ENCODE peak calls at places on chromosomes 16 and 17, in four cellular contexts. L, W, U and M are unnamed samples.

GRCh38 chr17:79552405-79552804 is 58.4 kb downstream of the RBFOX3 start:
- DNase-seq in L (no peak), W (no peak), U (no peak), M (no peak)

GRCh38 chr17:36608794-36609497 is 7.6 kb downstream of the MRM1 start:
- DNase-seq in L (peak), W (no peak), U (peak), M (no peak)

GRCh38 chr17:40019140-40019991 is 4.1 kb downstream of the CSF3 start:
- DNase-seq in L (no peak), W (no peak), U (no peak), M (no peak)

GRCh38 chr16:26530584-26531289 is 536.0 kb upstream of the C16orf82 start:
- DNase-seq in L (no peak), W (no peak), U (no peak), M (no peak)

GRCh38 chr17:48068491-48068961 is 20.4 kb downstream of the NFE2L1 start:
- DNase-seq in L (peak), W (no peak), U (peak), M (no peak)

GRCh38 chr17:62827722-62828498 is 19.8 kb upstream of the MARCHF10 start:
- DNase-seq in L (no peak), W (no peak), U (peak), M (no peak)

GRCh38 chr16:83037102-83037501 is 410.3 kb downstream of the CDH13 start:
- DNase-seq in L (no peak), W (no peak), U (no peak), M (no peak)

GRCh38 chr16:11139624-11140375 is 116.2 kb downstream of the SOCS1 start:
- DNase-seq in L (no peak), W (no peak), U (no peak), M (no peak)

GRCh38 chr17:27569257-27569722 is 61.7 kb upstream of the LGALS9 start:
- DNase-seq in L (peak), W (no peak), U (peak), M (peak)

GRCh38 chr16:51134876-51135275 is 16.2 kb downstream of the SALL1 start:
- DNase-seq in L (no peak), W (no peak), U (no peak), M (no peak)

GRCh38 chr16:50285406-50286003 is 19.2 kb downstream of the ADCY7 start:
- DNase-seq in L (no peak), W (no peak), U (no peak), M (no peak)

GRCh38 chr17:19372439-19372838 is 5.9 kb upstream of the MAPK7 start:
- DNase-seq in L (no peak), W (no peak), U (no peak), M (no peak)

GRCh38 chr16:24683847-24684493 is 45.5 kb upstream of the TNRC6A start:
- DNase-seq in L (no peak), W (no peak), U (no peak), M (no peak)

GRCh38 chr16:51053805-51054204 is 97.3 kb downstream of the SALL1 start:
- DNase-seq in L (no peak), W (no peak), U (no peak), M (no peak)

GRCh38 chr16:89352091-89352681 is 134.7 kb downstream of the ZNF778 start:
- DNase-seq in L (no peak), W (no peak), U (no peak), M (no peak)

GRCh38 chr17:34254651-34255380 is at the start of gene CCL2:
- DNase-seq in L (peak), W (no peak), U (peak), M (no peak)

GRCh38 chr16:1347286-1347855 is 4.3 kb downstream of the TSR3 start:
- DNase-seq in L (no peak), W (no peak), U (no peak), M (no peak)

GRCh38 chr17:82278308-82278707 is 4.8 kb upstream of the CSNK1D start:
- DNase-seq in L (no peak), W (no peak), U (no peak), M (no peak)

GRCh38 chr17:41968676-41969075 is 2.1 kb downstream of the CNP start:
- DNase-seq in L (no peak), W (no peak), U (no peak), M (no peak)

GRCh38 chr17:8004899-8005298 is 2.5 kb downstream of the GUCY2D start:
- DNase-seq in L (no peak), W (no peak), U (no peak), M (no peak)

GRCh38 chr17:39393732-39394131 is 7.7 kb downstream of the FBXL20 start:
- DNase-seq in L (no peak), W (no peak), U (no peak), M (no peak)

GRCh38 chr17:51035436-51035835 is 85.2 kb downstream of the SPAG9 start:
- DNase-seq in L (no peak), W (no peak), U (peak), M (no peak)

GRCh38 chr16:64910351-64910750 is 211.5 kb downstream of the CDH11 start:
- DNase-seq in L (no peak), W (no peak), U (no peak), M (no peak)

GRCh38 chr17:75411328-75412067 is 6.0 kb upstream of the GRB2 start:
- DNase-seq in L (no peak), W (no peak), U (peak), M (no peak)

GRCh38 chr17:41539071-41539492 is 11.0 kb upstream of the KRT19 start:
- DNase-seq in L (no peak), W (no peak), U (no peak), M (no peak)

GRCh38 chr16:51875834-51876725 is 670.9 kb downstream of the TOX3 start:
- DNase-seq in L (no peak), W (no peak), U (no peak), M (no peak)

GRCh38 chr16:19991614-19992013 is 82.1 kb downstream of the GPR139 start:
- DNase-seq in L (peak), W (no peak), U (no peak), M (no peak)

GRCh38 chr17:18362509-18363020 is 785 bp downstream of the SHMT1 start:
- DNase-seq in L (peak), W (no peak), U (peak), M (no peak)

GRCh38 chr17:28948342-28948741 is 3.0 kb downstream of the PHF12 start:
- DNase-seq in L (no peak), W (no peak), U (no peak), M (no peak)

GRCh38 chr16:66250686-66251405 is 115.6 kb upstream of the CDH5 start:
- DNase-seq in L (no peak), W (no peak), U (no peak), M (no peak)
- TF ChIP-seq SPI1 in L (no peak), W (no peak), U (no peak), M (no peak)

GRCh38 chr17:57470906-57471305 is 214.6 kb downstream of the MSI2 start:
- DNase-seq in L (no peak), W (no peak), U (no peak), M (no peak)

GRCh38 chr17:57467226-57467625 is 210.9 kb downstream of the MSI2 start:
- DNase-seq in L (no peak), W (no peak), U (no peak), M (no peak)

GRCh38 chr17:57471941-57472368 is 215.6 kb downstream of the MSI2 start:
- DNase-seq in L (no peak), W (no peak), U (no peak), M (no peak)

GRCh38 chr17:57467801-57468200 is 211.5 kb downstream of the MSI2 start:
- DNase-seq in L (no peak), W (no peak), U (no peak), M (no peak)

GRCh38 chr17:57468932-57469775 is 212.8 kb downstream of the MSI2 start:
- DNase-seq in L (no peak), W (peak), U (no peak), M (no peak)
- TF ChIP-seq SPI1 in L (no peak), W (peak), U (no peak), M (peak)

GRCh38 chr17:45098869-45099616 is 33.3 kb downstream of the PLCD3 start:
- DNase-seq in L (peak), W (no peak), U (peak), M (peak)
- TF ChIP-seq SPI1 in L (no peak), W (no peak), U (no peak), M (no peak)

GRCh38 chr16:79982862-79983261 is 382.3 kb upstream of the MAF start:
- DNase-seq in L (no peak), W (no peak), U (no peak), M (no peak)

GRCh38 chr16:79982356-79982755 is 381.8 kb upstream of the MAF start:
- DNase-seq in L (no peak), W (no peak), U (no peak), M (no peak)

GRCh38 chr16:79977974-79978836 is 377.7 kb upstream of the MAF start:
- DNase-seq in L (no peak), W (no peak), U (no peak), M (no peak)

GRCh38 chr16:79981814-79982213 is 381.3 kb upstream of the MAF start:
- DNase-seq in L (no peak), W (no peak), U (no peak), M (no peak)

GRCh38 chr16:79980650-79981521 is 380.3 kb upstream of the MAF start:
- DNase-seq in L (no peak), W (no peak), U (no peak), M (no peak)
- TF ChIP-seq SPI1 in L (no peak), W (no peak), U (no peak), M (no peak)